ENCODE peak calls at places on chromosome 10, in seven cellular contexts. One of them, this sample, is unnamed. For H3K9me2, the result is how much of the 10 kb centered on the place peaks cover.

GRCh38 chr10:71234970-71235681 is 22.8 kb downstream of the UNC5B start:
- DNase-seq in PC-3: no peak
- DNase-seq in PC-9: no peak
- DNase-seq in GM23248: peak
- DNase-seq in HCT116: no peak
- DNase-seq in MM.1S: no peak
- DNase-seq in GM23338: no peak
- DNase-seq in this sample: peak

GRCh38 chr10:83166344-83166743 is 973.0 kb upstream of the GHITM start:
- DNase-seq in PC-3: no peak
- DNase-seq in PC-9: no peak
- DNase-seq in GM23248: no peak
- DNase-seq in HCT116: no peak
- DNase-seq in MM.1S: peak
- DNase-seq in GM23338: peak
- DNase-seq in this sample: peak

GRCh38 chr10:96333091-96333490 is 25.7 kb downstream of the OPALIN start:
- DNase-seq in PC-3: no peak
- DNase-seq in PC-9: no peak
- DNase-seq in GM23248: no peak
- DNase-seq in HCT116: no peak
- DNase-seq in MM.1S: no peak
- DNase-seq in GM23338: no peak
- DNase-seq in this sample: no peak

GRCh38 chr10:31020128-31020527 is 11.5 kb downstream of the ZNF438 start:
- DNase-seq in PC-3: no peak
- DNase-seq in PC-9: no peak
- DNase-seq in GM23248: no peak
- DNase-seq in HCT116: no peak
- DNase-seq in MM.1S: no peak
- DNase-seq in GM23338: no peak
- DNase-seq in this sample: no peak

GRCh38 chr10:47198221-47198620 is 101.8 kb upstream of the GDF10 start:
- DNase-seq in PC-3: no peak
- DNase-seq in PC-9: no peak
- DNase-seq in GM23248: no peak
- DNase-seq in HCT116: no peak
- DNase-seq in MM.1S: no peak
- DNase-seq in GM23338: no peak
- DNase-seq in this sample: no peak

GRCh38 chr10:50565301-50566083 is 58.3 kb downstream of the SGMS1 start:
- DNase-seq in PC-3: no peak
- DNase-seq in PC-9: no peak
- DNase-seq in GM23248: no peak
- DNase-seq in HCT116: no peak
- DNase-seq in MM.1S: no peak
- DNase-seq in GM23338: no peak
- DNase-seq in this sample: no peak

GRCh38 chr10:74875966-74876365 is 49.6 kb downstream of the KAT6B start:
- DNase-seq in PC-3: peak
- DNase-seq in PC-9: no peak
- DNase-seq in GM23248: no peak
- DNase-seq in HCT116: no peak
- DNase-seq in MM.1S: no peak
- DNase-seq in GM23338: no peak
- DNase-seq in this sample: no peak

GRCh38 chr10:36224431-36224985 is 582.4 kb upstream of the FZD8 start:
- DNase-seq in PC-3: peak
- DNase-seq in PC-9: no peak
- DNase-seq in GM23248: peak
- DNase-seq in HCT116: no peak
- DNase-seq in MM.1S: no peak
- DNase-seq in GM23338: no peak
- DNase-seq in this sample: no peak

DNA sequence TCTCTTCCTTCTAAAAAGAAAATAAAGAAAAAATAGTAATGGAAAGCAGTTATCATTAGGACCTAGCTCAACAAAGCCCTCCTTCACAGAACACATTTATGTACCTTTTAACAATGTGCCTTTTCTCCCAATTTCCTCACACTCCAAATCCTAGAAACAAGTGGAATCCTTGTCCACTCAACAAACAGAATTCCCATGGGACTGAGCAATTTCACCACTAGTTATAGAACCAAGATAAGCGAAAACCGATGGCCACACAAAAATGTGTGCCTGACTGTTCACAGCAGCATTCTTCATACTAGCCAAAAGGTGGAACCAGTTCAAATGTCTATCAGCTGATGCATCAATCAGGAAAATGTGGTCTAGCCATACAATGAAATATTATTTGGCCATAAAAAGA is 17.3 kb downstream of the DCLRE1C start:
- DNase-seq in PC-3: no peak
- DNase-seq in PC-9: no peak
- DNase-seq in GM23248: no peak
- DNase-seq in HCT116: no peak
- DNase-seq in MM.1S: no peak
- DNase-seq in GM23338: no peak
- DNase-seq in this sample: no peak
- H3K9me2 ChIP-seq in PC-3: under half
- H3K9me2 ChIP-seq in PC-9: under half
- H3K9me2 ChIP-seq in GM23248: under half
- H3K9me2 ChIP-seq in HCT116: under half
- H3K9me2 ChIP-seq in MM.1S: under half
- H3K9me2 ChIP-seq in GM23338: under half
- H3K9me2 ChIP-seq in this sample: under half

GRCh38 chr10:25174461-25175230 is at the start of gene GPR158:
- DNase-seq in PC-3: peak
- DNase-seq in PC-9: peak
- DNase-seq in GM23248: peak
- DNase-seq in HCT116: peak
- DNase-seq in MM.1S: peak
- DNase-seq in GM23338: peak
- DNase-seq in this sample: peak
- TF ChIP-seq EZH2 in PC-3: no peak
- TF ChIP-seq EZH2 in PC-9: no peak
- TF ChIP-seq EZH2 in GM23248: peak
- TF ChIP-seq EZH2 in HCT116: no peak
- TF ChIP-seq EZH2 in MM.1S: no peak
- TF ChIP-seq EZH2 in GM23338: no peak
- TF ChIP-seq EZH2 in this sample: no peak

GRCh38 chr10:28910960-28911359 is 233.6 kb downstream of the BAMBI start:
- DNase-seq in PC-3: peak
- DNase-seq in PC-9: no peak
- DNase-seq in GM23248: peak
- DNase-seq in HCT116: no peak
- DNase-seq in MM.1S: no peak
- DNase-seq in GM23338: no peak
- DNase-seq in this sample: no peak
- H3K9me2 ChIP-seq in PC-3: under half
- H3K9me2 ChIP-seq in PC-9: under half
- H3K9me2 ChIP-seq in GM23248: under half
- H3K9me2 ChIP-seq in HCT116: under half
- H3K9me2 ChIP-seq in MM.1S: under half
- H3K9me2 ChIP-seq in GM23338: under half
- H3K9me2 ChIP-seq in this sample: under half

GRCh38 chr10:124447741-124448466 is 1.9 kb downstream of the NKX1-2 start:
- DNase-seq in PC-3: no peak
- DNase-seq in PC-9: no peak
- DNase-seq in GM23248: peak
- DNase-seq in HCT116: no peak
- DNase-seq in MM.1S: no peak
- DNase-seq in GM23338: peak
- DNase-seq in this sample: peak
- TF ChIP-seq EZH2 in PC-3: no peak
- TF ChIP-seq EZH2 in PC-9: no peak
- TF ChIP-seq EZH2 in GM23248: peak
- TF ChIP-seq EZH2 in HCT116: no peak
- TF ChIP-seq EZH2 in MM.1S: no peak
- TF ChIP-seq EZH2 in GM23338: peak
- TF ChIP-seq EZH2 in this sample: peak

DNA sequence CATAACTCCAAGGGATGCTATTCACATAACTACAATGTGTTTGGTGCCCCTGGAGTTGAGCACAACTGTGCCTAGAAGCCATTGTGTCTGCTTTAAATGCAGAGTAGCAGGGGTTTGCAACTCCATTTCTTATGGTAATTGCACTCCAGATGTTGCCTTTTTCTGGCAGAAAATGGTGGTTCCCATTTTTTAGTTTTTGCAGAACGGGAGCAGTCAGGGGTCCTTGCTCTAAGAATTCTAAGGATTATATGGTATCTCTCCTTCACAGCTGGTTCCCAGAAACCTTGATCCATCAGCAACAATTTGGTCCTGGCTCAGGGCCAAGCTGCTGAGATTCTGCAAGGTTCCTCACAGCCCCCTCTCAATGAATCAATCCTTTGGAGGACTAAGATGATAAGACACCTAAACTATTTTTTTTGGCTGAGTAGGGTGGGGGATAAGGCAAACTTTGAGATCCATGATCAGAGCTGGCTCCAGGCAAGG is 97.4 kb upstream of the CCDC6 start:
- DNase-seq in PC-3: no peak
- DNase-seq in PC-9: no peak
- DNase-seq in GM23248: no peak
- DNase-seq in HCT116: no peak
- DNase-seq in MM.1S: no peak
- DNase-seq in GM23338: peak
- DNase-seq in this sample: no peak
- H3K9me2 ChIP-seq in PC-3: under half
- H3K9me2 ChIP-seq in PC-9: under half
- H3K9me2 ChIP-seq in GM23248: under half
- H3K9me2 ChIP-seq in HCT116: under half
- H3K9me2 ChIP-seq in MM.1S: under half
- H3K9me2 ChIP-seq in GM23338: under half
- H3K9me2 ChIP-seq in this sample: under half

GRCh38 chr10:11017575-11018425 is at the start of gene CELF2:
- DNase-seq in PC-3: no peak
- DNase-seq in PC-9: no peak
- DNase-seq in GM23248: peak
- DNase-seq in HCT116: no peak
- DNase-seq in MM.1S: peak
- DNase-seq in GM23338: peak
- DNase-seq in this sample: peak

GRCh38 chr10:11018830-11019692 is 1.4 kb downstream of the CELF2 start:
- DNase-seq in PC-3: no peak
- DNase-seq in PC-9: no peak
- DNase-seq in GM23248: peak
- DNase-seq in HCT116: no peak
- DNase-seq in MM.1S: no peak
- DNase-seq in GM23338: no peak
- DNase-seq in this sample: no peak

GRCh38 chr10:11020026-11020820 is 2.6 kb downstream of the CELF2 start:
- DNase-seq in PC-3: no peak
- DNase-seq in PC-9: no peak
- DNase-seq in GM23248: no peak
- DNase-seq in HCT116: no peak
- DNase-seq in MM.1S: no peak
- DNase-seq in GM23338: no peak
- DNase-seq in this sample: no peak

GRCh38 chr10:11016959-11017574 is 605 bp upstream of the CELF2 start:
- DNase-seq in PC-3: no peak
- DNase-seq in PC-9: no peak
- DNase-seq in GM23248: peak
- DNase-seq in HCT116: no peak
- DNase-seq in MM.1S: no peak
- DNase-seq in GM23338: no peak
- DNase-seq in this sample: no peak

DNA sequence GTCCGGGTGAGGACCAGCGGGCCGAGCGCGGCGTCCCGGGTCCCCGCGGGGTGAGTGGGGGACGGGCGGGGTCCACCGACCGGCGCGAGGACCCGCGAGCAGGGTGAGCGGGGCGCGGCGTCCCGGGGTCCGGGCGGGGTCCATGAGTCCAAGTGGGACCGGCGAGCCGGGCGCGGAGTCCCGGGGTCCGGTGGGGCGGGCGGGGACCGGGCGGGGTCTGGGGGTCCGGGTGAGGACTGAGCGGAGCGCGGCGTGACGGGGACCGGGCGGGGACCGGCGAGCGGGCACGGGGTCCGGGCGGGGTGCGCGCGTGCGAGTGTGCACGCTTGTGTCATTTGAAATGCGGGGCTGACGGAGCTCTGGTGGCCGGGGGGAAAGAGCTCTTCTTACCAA is 750 bp downstream of the CELF2 start:
- DNase-seq in PC-3: no peak
- DNase-seq in PC-9: no peak
- DNase-seq in GM23248: peak
- DNase-seq in HCT116: no peak
- DNase-seq in MM.1S: peak
- DNase-seq in GM23338: peak
- DNase-seq in this sample: peak
- TF ChIP-seq EZH2 in PC-3: no peak
- TF ChIP-seq EZH2 in PC-9: no peak
- TF ChIP-seq EZH2 in GM23248: no peak
- TF ChIP-seq EZH2 in HCT116: no peak
- TF ChIP-seq EZH2 in MM.1S: no peak
- TF ChIP-seq EZH2 in GM23338: no peak
- TF ChIP-seq EZH2 in this sample: peak

GRCh38 chr10:79981673-79982485 is 33.0 kb upstream of the SFTPD start:
- DNase-seq in PC-3: peak
- DNase-seq in PC-9: peak
- DNase-seq in GM23248: peak
- DNase-seq in HCT116: peak
- DNase-seq in MM.1S: peak
- DNase-seq in GM23338: peak
- DNase-seq in this sample: peak

GRCh38 chr10:79981356-79981672 is 32.4 kb upstream of the SFTPD start:
- DNase-seq in PC-3: no peak
- DNase-seq in PC-9: no peak
- DNase-seq in GM23248: no peak
- DNase-seq in HCT116: no peak
- DNase-seq in MM.1S: no peak
- DNase-seq in GM23338: no peak
- DNase-seq in this sample: no peak

GRCh38 chr10:79979310-79979972 is 30.5 kb upstream of the SFTPD start:
- DNase-seq in PC-3: no peak
- DNase-seq in PC-9: no peak
- DNase-seq in GM23248: no peak
- DNase-seq in HCT116: no peak
- DNase-seq in MM.1S: no peak
- DNase-seq in GM23338: peak
- DNase-seq in this sample: no peak

GRCh38 chr10:79979973-79980687 is 31.2 kb upstream of the SFTPD start:
- DNase-seq in PC-3: no peak
- DNase-seq in PC-9: no peak
- DNase-seq in GM23248: no peak
- DNase-seq in HCT116: no peak
- DNase-seq in MM.1S: no peak
- DNase-seq in GM23338: peak
- DNase-seq in this sample: no peak

DNA sequence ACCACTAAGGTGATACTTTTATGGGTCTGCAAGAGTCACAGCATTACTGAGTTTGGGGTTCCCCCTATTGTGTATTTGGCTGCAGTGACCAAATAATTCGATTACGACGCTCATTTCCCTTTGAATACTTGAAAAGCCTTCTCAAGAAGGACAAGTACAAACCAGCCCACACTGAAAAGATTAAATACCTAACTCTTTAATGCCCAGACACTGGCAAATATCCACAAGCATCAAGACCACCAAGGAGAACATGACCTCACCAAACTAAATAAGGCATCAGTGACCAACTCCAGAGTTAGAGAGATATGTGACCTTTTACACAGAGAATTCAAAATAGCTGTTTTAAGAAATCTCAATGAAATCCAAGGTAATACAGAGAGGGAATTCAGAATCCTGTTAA is 31.8 kb upstream of the SFTPD start:
- DNase-seq in PC-3: no peak
- DNase-seq in PC-9: no peak
- DNase-seq in GM23248: no peak
- DNase-seq in HCT116: no peak
- DNase-seq in MM.1S: no peak
- DNase-seq in GM23338: no peak
- DNase-seq in this sample: no peak
- H3K9me2 ChIP-seq in PC-3: under half
- H3K9me2 ChIP-seq in PC-9: under half
- H3K9me2 ChIP-seq in GM23248: under half
- H3K9me2 ChIP-seq in HCT116: under half
- H3K9me2 ChIP-seq in MM.1S: under half
- H3K9me2 ChIP-seq in GM23338: under half
- H3K9me2 ChIP-seq in this sample: under half